ENCODE peak calls at places on chromosomes 4 and X, in nine cellular contexts. O, K, P, Y, R, J, U, I and N are unnamed samples.

GRCh38 chrX:70554081-70554480 is 109.4 kb downstream of the DLG3 start:
- DNase-seq in K (peak), U (no peak), O (no peak), P (no peak), I (peak), Y (no peak), R (no peak), J (no peak), N (peak)

GRCh38 chrX:69505772-69506616 is 1.9 kb downstream of the NALF2 start:
- DNase-seq in U (no peak), Y (no peak), P (no peak), I (no peak), K (no peak), O (no peak), J (no peak), R (no peak), N (no peak)

GRCh38 chrX:32592786-32593185 is 618.6 kb downstream of the DMD start:
- DNase-seq in R (no peak), K (no peak), Y (no peak), P (no peak), I (no peak), J (no peak), O (no peak), U (no peak), N (no peak)

GRCh38 chr4:6207602-6208001 is 7.3 kb upstream of the JAKMIP1 start:
- DNase-seq in K (no peak), P (no peak), J (no peak), Y (no peak), I (no peak), O (no peak), R (no peak), U (no peak), N (no peak)

GRCh38 chr4:71195932-71196331 is 142.9 kb upstream of the SLC4A4 start:
- DNase-seq in U (no peak), Y (no peak), K (no peak), J (no peak), R (no peak), O (no peak), P (no peak), I (peak), N (no peak)

GRCh38 chr4:1403591-1404572 is 2.4 kb downstream of the NKX1-1 start:
- DNase-seq in K (no peak), J (no peak), U (peak), Y (no peak), O (no peak), R (peak), P (no peak), I (peak), N (no peak)

GRCh38 chr4:106238819-106239420 is 77.1 kb downstream of the TBCK start:
- DNase-seq in Y (no peak), K (peak), J (peak), P (no peak), U (peak), O (peak), I (peak), R (peak), N (peak)

GRCh38 chr4:122450847-122451246 is 5.7 kb downstream of the IL2 start:
- DNase-seq in K (peak), Y (no peak), U (no peak), J (peak), I (peak), P (no peak), R (no peak), O (no peak), N (peak)

GRCh38 chr4:15291133-15291532 is 136.7 kb upstream of the C1QTNF7 start:
- DNase-seq in J (no peak), K (no peak), Y (no peak), R (no peak), I (no peak), O (no peak), U (no peak), P (no peak), N (no peak)

GRCh38 chrX:20693071-20693470 is 426.4 kb upstream of the RPS6KA3 start:
- DNase-seq in I (no peak), J (no peak), U (peak), Y (no peak), O (no peak), R (no peak), K (no peak), P (no peak), N (peak)

GRCh38 chr4:165965503-165965902 is 92.5 kb downstream of the TLL1 start:
- DNase-seq in U (no peak), K (no peak), J (no peak), I (no peak), O (no peak), R (no peak), Y (no peak), P (no peak), N (no peak)

GRCh38 chrX:68665502-68665901 is 18.0 kb downstream of the STARD8 start:
- DNase-seq in Y (no peak), O (no peak), K (no peak), P (no peak), I (no peak), U (no peak), R (no peak), J (peak), N (no peak)

GRCh38 chrX:115958687-115959359 is 211.7 kb upstream of the AGTR2 start:
- DNase-seq in R (peak), U (no peak), O (no peak), J (no peak), K (no peak), I (no peak), P (no peak), Y (no peak), N (no peak)

GRCh38 chr4:157804169-157804543 is 368.7 kb downstream of the GASK1B start:
- DNase-seq in J (no peak), U (peak), O (no peak), P (no peak), I (no peak), Y (no peak), R (peak), K (no peak), N (no peak)

GRCh38 chrX:46791927-46792825 is 33.3 kb upstream of the SLC9A7 start:
- DNase-seq in J (no peak), R (no peak), I (peak), K (no peak), Y (no peak), O (peak), P (no peak), U (no peak), N (peak)

GRCh38 chr4:86896596-86896995 is 4.4 kb upstream of the C4orf36 start:
- DNase-seq in Y (no peak), I (no peak), J (no peak), R (peak), O (no peak), K (no peak), U (peak), P (no peak), N (no peak)

GRCh38 chrX:138771042-138771441 is 59.5 kb upstream of the FGF13 start:
- DNase-seq in O (no peak), R (no peak), K (no peak), P (no peak), U (no peak), J (no peak), I (no peak), Y (no peak), N (no peak)

GRCh38 chr4:133801858-133802257 is 399.7 kb downstream of the PABPC4L start:
- DNase-seq in J (no peak), R (no peak), O (no peak), I (no peak), Y (no peak), K (no peak), U (no peak), P (no peak), N (no peak)

GRCh38 chrX:115452256-115452655 is 108.7 kb upstream of the PLS3 start:
- DNase-seq in U (no peak), K (no peak), R (no peak), P (no peak), Y (no peak), J (no peak), O (no peak), I (no peak), N (no peak)